ENCODE peak calls at places on chromosomes 6 and 20, in five cellular contexts. O is mesenchymal stem cell, T is NT2/D1, N is mammary epithelial cell, I is H9. D is an unnamed sample.

GRCh38 chr20:13128173-13128572 is 92.9 kb upstream of the ISM1 start:
- DNase-seq in N (no peak), T (no peak), I (no peak), O (no peak), D (no peak)

GRCh38 chr6:44002071-44002590 is 125.1 kb downstream of the MRPL14 start:
- DNase-seq in N (no peak), O (peak; percentile 57), I (peak; percentile 85), T (peak; percentile 62), D (no peak)

GRCh38 chr6:143806282-143807102 is 36.6 kb upstream of the LTV1 start:
- DNase-seq in I (no peak), N (peak; percentile 64), T (no peak), O (peak; percentile 92), D (peak; percentile 81)

GRCh38 chr6:89745728-89746127 is 73.9 kb downstream of the MDN1 start:
- DNase-seq in T (no peak), I (no peak), N (no peak), O (no peak), D (peak; percentile 76)

GRCh38 chr6:170229396-170229795 is 61.5 kb downstream of the DLL1 start:
- DNase-seq in T (no peak), I (no peak), O (no peak), N (no peak), D (no peak)

GRCh38 chr6:89482136-89482535 is 49.2 kb downstream of the ANKRD6 start:
- DNase-seq in O (no peak), T (no peak), I (no peak), N (no peak), D (peak; percentile 63)

GRCh38 chr20:47605673-47606413 is 104.2 kb downstream of the NCOA3 start:
- DNase-seq in T (no peak), I (no peak), O (no peak), N (no peak), D (no peak)

GRCh38 chr6:51844391-51844735 is 243.1 kb downstream of the PKHD1 start:
- DNase-seq in I (no peak), N (no peak), O (no peak), T (no peak), D (no peak)

GRCh38 chr20:63455568-63455859 is 16.9 kb downstream of the KCNQ2 start:
- DNase-seq in T (no peak), O (no peak), I (no peak), N (no peak), D (no peak)

DNA sequence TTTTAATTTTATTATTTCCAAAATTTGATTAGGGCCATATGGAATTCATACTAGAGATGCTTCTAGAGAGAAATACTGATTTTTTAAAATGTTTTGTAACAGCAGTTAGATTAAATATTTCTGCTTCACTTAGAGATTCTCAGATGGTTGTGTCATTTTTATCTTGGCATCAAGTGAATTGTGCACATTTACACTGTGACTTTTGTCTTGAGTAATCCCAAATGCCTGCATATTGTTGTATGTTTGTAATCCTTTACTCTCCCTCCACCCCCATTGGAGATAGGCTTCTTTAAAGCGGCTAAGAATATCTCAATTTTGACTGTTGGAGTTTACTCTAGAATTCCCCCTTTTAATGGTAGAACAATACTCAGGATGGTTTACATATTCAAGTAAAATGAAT is 19.0 kb downstream of the STX16 start:
- DNase-seq in N (no peak), I (no peak), O (no peak), T (no peak), D (peak; percentile 76)
- H3K9ac ChIP-seq in N (no peak overlapping the region), I (no peak overlapping the region), O (no peak overlapping the region), T (no peak overlapping the region), D (no peak overlapping the region)

GRCh38 chr6:1622220-1622841 is 12.6 kb downstream of the FOXC1 start:
- DNase-seq in I (no peak), N (no peak), T (no peak), O (no peak), D (no peak)
- H3K27me3 ChIP-seq in I (peaks cover 100% of the 10 kb centered on the region), N (no peaks in the 10 kb centered on the region), T (peaks cover 100% of the 10 kb centered on the region), O (peaks cover 47% of the 10 kb centered on the region), D (peaks cover 26% of the 10 kb centered on the region)

GRCh38 chr6:137698636-137699035 is 168.4 kb upstream of the TNFAIP3 start:
- DNase-seq in T (no peak), N (peak; percentile 20), I (no peak), O (peak; percentile 34), D (no peak)

GRCh38 chr6:137701942-137702341 is 165.1 kb upstream of the TNFAIP3 start:
- DNase-seq in T (no peak), I (no peak), O (no peak), N (no peak), D (no peak)

GRCh38 chr6:137702791-137703424 is 164.2 kb upstream of the TNFAIP3 start:
- DNase-seq in T (no peak), O (no peak), I (no peak), N (peak; percentile 32), D (no peak)

GRCh38 chr6:137699036-137699683 is 167.9 kb upstream of the TNFAIP3 start:
- DNase-seq in N (no peak), O (peak; percentile 33), T (no peak), I (no peak), D (no peak)

GRCh38 chr6:137700751-137701477 is 166.1 kb upstream of the TNFAIP3 start:
- DNase-seq in T (no peak), N (no peak), O (no peak), I (no peak), D (no peak)
- H3K9ac ChIP-seq in T (no peak overlapping the region), N (no peak overlapping the region), O (peak overlapping the region; percentile 28), I (no peak overlapping the region), D (no peak overlapping the region)

GRCh38 chr6:167683028-167683862 is 143.5 kb upstream of the AFDN start:
- DNase-seq in N (peak; percentile 84), O (peak; percentile 95), I (no peak), T (no peak), D (no peak)

GRCh38 chr6:167682125-167682524 is 144.6 kb upstream of the AFDN start:
- DNase-seq in N (no peak), T (no peak), I (no peak), O (no peak), D (no peak)

GRCh38 chr6:167684276-167685104 is 142.2 kb upstream of the AFDN start:
- DNase-seq in N (no peak), O (no peak), T (no peak), I (peak; percentile 56), D (no peak)

GRCh38 chr6:167680605-167681149 is 146.0 kb upstream of the AFDN start:
- DNase-seq in N (no peak), T (no peak), I (no peak), O (no peak), D (no peak)

GRCh38 chr6:167682546-167683027 is 144.1 kb upstream of the AFDN start:
- DNase-seq in I (no peak), N (no peak), O (no peak), T (no peak), D (no peak)
- H3K27me3 ChIP-seq in I (no peaks in the 10 kb centered on the region), N (no peaks in the 10 kb centered on the region), O (peaks cover 28% of the 10 kb centered on the region), T (peaks cover 16% of the 10 kb centered on the region), D (peaks cover 24% of the 10 kb centered on the region)

GRCh38 chr6:30646450-30647038 is 389 bp upstream of the C6orf136 start:
- DNase-seq in N (no peak), T (no peak), I (peak; percentile 46), O (no peak), D (peak; percentile 97)
- H3K9ac ChIP-seq in N (no peak overlapping the region), T (peak overlapping the region; percentile 63), I (no peak overlapping the region), O (peak overlapping the region; percentile 75), D (peak overlapping the region; percentile 62)

D was measured in adipocyte.